ENCODE peak calls at places on chromosomes 5 and 9, in five cellular contexts. N is ovary, T is esophagus muscularis mucosa, A is cardiac fibroblast, U is psoas muscle. C is an unnamed sample.

GRCh38 chr9:133547116-133547515 is 12.6 kb downstream of the ADAMTSL2 start:
- DNase-seq in A (no peak), U (no peak), N (no peak), T (no peak), C (no peak)

GRCh38 chr9:129328357-129329103 is 150.5 kb upstream of the IER5L start:
- DNase-seq in A (peak; percentile 82), N (peak; percentile 65), T (no peak), U (no peak), C (no peak)

GRCh38 chr5:83471405-83472212 is at the start of gene VCAN:
- DNase-seq in T (peak; percentile 95), A (peak; percentile 94), N (peak; percentile 28), U (peak; percentile 70), C (peak; percentile 90)

GRCh38 chr9:81499021-81499454 is 190.3 kb downstream of the TLE1 start:
- DNase-seq in T (no peak), N (no peak), A (peak; percentile 78), U (no peak), C (peak; percentile 55)

GRCh38 chr9:107224252-107224651 is 58.8 kb upstream of the RAD23B start:
- DNase-seq in T (no peak), N (no peak), U (no peak), A (no peak), C (no peak)

GRCh38 chr5:4205408-4205807 is 609.8 kb downstream of the IRX1 start:
- DNase-seq in A (peak; percentile 4), U (no peak), N (no peak), T (peak; percentile 77), C (no peak)

GRCh38 chr5:56663523-56663922 is 151.8 kb upstream of the MAP3K1 start:
- DNase-seq in U (no peak), A (no peak), N (no peak), T (no peak), C (no peak)

GRCh38 chr9:134475051-134475790 is 149.0 kb downstream of the RXRA start:
- DNase-seq in A (peak; percentile 91), U (peak; percentile 78), T (no peak), N (peak; percentile 80), C (peak; percentile 89)

GRCh38 chr5:52603742-52604141 is 184.0 kb upstream of the ITGA1 start:
- DNase-seq in A (no peak), N (no peak), U (no peak), T (no peak), C (no peak)

GRCh38 chr9:86940774-86941173 is 6.5 kb downstream of the GAS1 start:
- DNase-seq in N (no peak), U (no peak), A (no peak), T (no peak), C (no peak)

GRCh38 chr5:128202320-128202719 is 118.8 kb downstream of the SLC12A2 start:
- DNase-seq in N (no peak), A (no peak), U (no peak), T (no peak), C (no peak)

GRCh38 chr5:177269232-177269895 is 34.2 kb downstream of the RAB24 start:
- DNase-seq in A (no peak), N (no peak), U (no peak), T (no peak), C (no peak)

GRCh38 chr9:35745569-35745968 is 3.5 kb downstream of the GBA2 start:
- DNase-seq in N (no peak), U (no peak), A (no peak), T (no peak), C (no peak)
- H3K4me3 ChIP-seq in N (no peak overlapping the region), U (peak overlapping the region; percentile 93), A (no peak overlapping the region), T (peak overlapping the region; percentile 64), C (no peak overlapping the region)

DNA sequence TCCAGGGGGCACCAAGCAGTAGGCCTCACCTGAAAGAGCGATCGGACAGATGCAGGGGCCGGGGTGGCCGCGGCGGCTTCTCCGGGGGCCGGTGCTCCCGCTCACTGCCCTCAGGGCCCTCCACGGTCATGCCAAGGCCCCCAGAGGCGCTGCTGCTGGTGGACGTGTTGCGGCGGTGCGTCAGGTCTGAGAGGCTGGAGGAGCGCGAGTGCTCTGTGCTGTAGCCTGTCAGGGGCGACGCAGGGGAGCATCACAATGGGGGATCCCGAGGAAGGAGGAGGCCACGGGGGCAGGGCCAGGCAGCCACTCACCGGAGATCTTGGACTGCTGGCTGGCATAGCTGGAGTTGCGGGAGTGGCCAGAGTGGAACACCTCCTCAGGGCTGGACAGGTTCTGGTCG is 7.7 kb upstream of the DPM2 start:
- DNase-seq in A (no peak), N (no peak), U (no peak), T (no peak), C (no peak)
- H3K4me3 ChIP-seq in A (no peak overlapping the region), N (no peak overlapping the region), U (no peak overlapping the region), T (no peak overlapping the region), C (no peak overlapping the region)

GRCh38 chr9:91519520-91520270 is 96.1 kb upstream of the NFIL3 start:
- DNase-seq in U (no peak), A (no peak), N (no peak), T (peak; percentile 4), C (no peak)

GRCh38 chr9:91516781-91517180 is 93.1 kb upstream of the NFIL3 start:
- DNase-seq in A (no peak), N (no peak), T (peak; percentile 10), U (no peak), C (no peak)

GRCh38 chr9:91516061-91516460 is 92.4 kb upstream of the NFIL3 start:
- DNase-seq in U (no peak), T (peak; percentile 50), A (no peak), N (no peak), C (no peak)

GRCh38 chr9:91515074-91515687 is 91.5 kb upstream of the NFIL3 start:
- DNase-seq in A (peak; percentile 87), N (peak; percentile 39), T (peak; percentile 42), U (peak; percentile 23), C (no peak)
- H3K4me3 ChIP-seq in A (peak overlapping the region; percentile 24), N (no peak overlapping the region), T (no peak overlapping the region), U (no peak overlapping the region), C (no peak overlapping the region)

GRCh38 chr5:109921735-109922395 is 232.1 kb downstream of the MAN2A1 start:
- DNase-seq in U (no peak), A (peak; percentile 26), N (no peak), T (no peak), C (no peak)
- H3K4me3 ChIP-seq in U (no peak overlapping the region), A (no peak overlapping the region), N (no peak overlapping the region), T (no peak overlapping the region), C (no peak overlapping the region)

DNA sequence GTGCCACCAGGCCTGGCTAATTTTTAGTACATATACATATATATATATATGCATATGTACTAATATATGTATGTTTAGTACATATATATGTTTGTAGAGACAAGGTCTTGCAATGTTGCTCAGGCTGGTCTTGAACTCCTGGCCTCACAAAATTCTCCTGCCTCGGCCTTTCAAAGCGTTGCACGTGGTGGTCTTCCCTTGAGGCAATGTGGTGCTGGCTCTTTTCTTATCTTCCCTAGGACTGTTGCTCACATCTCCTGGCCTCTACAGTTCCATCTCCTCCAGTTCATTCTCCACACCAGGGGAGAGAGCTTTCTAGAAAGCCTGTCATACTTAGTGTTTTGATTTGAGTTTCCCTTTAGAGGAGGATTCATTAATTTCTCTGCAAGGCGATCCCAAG is 28.9 kb upstream of the TGFBR1 start:
- DNase-seq in N (no peak), T (no peak), A (no peak), U (no peak), C (no peak)
- H3K4me3 ChIP-seq in N (no peak overlapping the region), T (no peak overlapping the region), A (no peak overlapping the region), U (no peak overlapping the region), C (no peak overlapping the region)

GRCh38 chr5:136228358-136228757 is 35.4 kb upstream of the SMIM32 start:
- DNase-seq in T (no peak), U (no peak), A (no peak), N (no peak), C (no peak)

GRCh38 chr5:136222575-136223235 is 29.7 kb upstream of the SMIM32 start:
- DNase-seq in U (no peak), A (no peak), T (no peak), N (no peak), C (no peak)

GRCh38 chr5:136226401-136226800 is 33.4 kb upstream of the SMIM32 start:
- DNase-seq in T (no peak), A (no peak), N (no peak), U (no peak), C (no peak)

GRCh38 chr5:136221340-136221739 is 28.4 kb upstream of the SMIM32 start:
- DNase-seq in N (no peak), A (no peak), U (no peak), T (no peak), C (no peak)

DNA sequence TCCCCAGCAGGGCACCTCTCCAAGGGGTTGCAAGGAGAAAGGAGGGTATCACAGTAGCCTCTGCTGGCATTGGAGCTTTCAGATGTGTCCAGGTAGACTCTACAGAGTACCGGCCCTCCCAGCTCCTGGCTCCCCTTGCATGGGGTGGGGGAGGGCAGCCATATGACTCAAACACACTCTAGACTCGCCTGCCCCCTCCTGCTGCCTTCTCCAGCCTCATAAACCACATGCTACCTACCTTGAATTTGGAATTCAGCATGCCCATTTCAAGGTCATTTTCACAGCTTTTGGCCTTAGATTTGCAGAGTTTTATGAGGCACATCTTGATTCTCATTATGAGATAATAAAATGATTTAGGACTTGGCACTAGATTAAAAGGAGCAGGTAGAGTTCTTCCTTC is 32.8 kb upstream of the SMIM32 start:
- DNase-seq in U (no peak), A (no peak), N (no peak), T (no peak), C (no peak)
- H3K4me3 ChIP-seq in U (no peak overlapping the region), A (no peak overlapping the region), N (no peak overlapping the region), T (no peak overlapping the region), C (no peak overlapping the region)

GRCh38 chr5:123882946-123883345 is 371.0 kb downstream of the CSNK1G3 start:
- DNase-seq in U (no peak), A (peak; percentile 13), T (no peak), N (no peak), C (no peak)
- H3K4me3 ChIP-seq in U (peak overlapping the region; percentile 1), A (no peak overlapping the region), T (no peak overlapping the region), N (no peak overlapping the region), C (no peak overlapping the region)